ENCODE peak calls at places on chromosome 6, in nine cellular contexts. G, J, K, L, O, R, X, B and W are unnamed samples.
A peak's percentile ranks its signal among the peaks of the same experiment; 100 is the strongest.

GRCh38 chr6:44512868-44513641 is 125.5 kb downstream of the CDC5L start:
- DNase-seq in G (no peak), J (no peak), K (no peak), L (no peak), O (peak; percentile 87), R (no peak), X (no peak), B (peak; percentile 25), W (no peak)

GRCh38 chr6:73413102-73413501 is 18.5 kb downstream of the DDX43 start:
- DNase-seq in G (no peak), J (no peak), K (no peak), L (no peak), O (no peak), R (no peak), X (no peak), B (no peak), W (no peak)

GRCh38 chr6:37381579-37381978 is 27.8 kb downstream of the RNF8 start:
- DNase-seq in G (peak; percentile 38), J (no peak), K (peak; percentile 31), L (no peak), O (peak; percentile 51), R (peak; percentile 84), X (no peak), B (peak; percentile 88), W (peak; percentile 54)

GRCh38 chr6:166050559-166050958 is 117.1 kb downstream of the TBXT start:
- DNase-seq in G (no peak), J (no peak), K (no peak), L (no peak), O (no peak), R (no peak), X (no peak), B (no peak), W (no peak)

GRCh38 chr6:120056085-120056484 is 706.5 kb upstream of the MAN1A1 start:
- DNase-seq in G (no peak), J (no peak), K (no peak), L (no peak), O (peak; percentile 14), R (no peak), X (no peak), B (peak; percentile 41), W (no peak)

GRCh38 chr6:88105741-88106340 is 58.2 kb downstream of the SPACA1 start:
- DNase-seq in G (no peak), J (no peak), K (peak; percentile 28), L (no peak), O (no peak), R (no peak), X (no peak), B (peak; percentile 7), W (no peak)

GRCh38 chr6:125571207-125571740 is 178.2 kb upstream of the HEY2 start:
- DNase-seq in G (no peak), J (no peak), K (no peak), L (no peak), O (no peak), R (no peak), X (no peak), B (no peak), W (no peak)

GRCh38 chr6:166830185-166830890 is 126.0 kb downstream of the RNASET2 start:
- DNase-seq in G (no peak), J (no peak), K (no peak), L (no peak), O (no peak), R (no peak), X (no peak), B (no peak), W (no peak)

GRCh38 chr6:125746019-125746414 is 3.4 kb upstream of the HEY2 start:
- DNase-seq in G (no peak), J (no peak), K (no peak), L (no peak), O (no peak), R (no peak), X (no peak), B (no peak), W (no peak)

GRCh38 chr6:4078830-4079471 is at the start of gene FAM217A:
- DNase-seq in G (no peak), J (no peak), K (no peak), L (no peak), O (no peak), R (no peak), X (no peak), B (no peak), W (no peak)

GRCh38 chr6:142187209-142187608 is 40.1 kb downstream of the VTA1 start:
- DNase-seq in G (no peak), J (no peak), K (peak; percentile 72), L (no peak), O (peak; percentile 74), R (peak; percentile 14), X (no peak), B (peak; percentile 16), W (peak; percentile 11)

GRCh38 chr6:21887301-21888185 is 294.0 kb downstream of the SOX4 start:
- DNase-seq in G (no peak), J (no peak), K (peak; percentile 31), L (no peak), O (no peak), R (no peak), X (no peak), B (peak; percentile 54), W (no peak)

GRCh38 chr6:32623693-32624092 is 13.5 kb upstream of the HLA-DQA1 start:
- DNase-seq in G (no peak), J (no peak), K (no peak), L (no peak), O (no peak), R (no peak), X (no peak), B (no peak), W (no peak)

GRCh38 chr6:80060774-80061173 is 45.7 kb upstream of the BCKDHB start:
- DNase-seq in G (no peak), J (no peak), K (no peak), L (no peak), O (no peak), R (no peak), X (no peak), B (no peak), W (no peak)

GRCh38 chr6:77334093-77334492 is 129.2 kb downstream of the HTR1B start:
- DNase-seq in G (no peak), J (no peak), K (no peak), L (no peak), O (no peak), R (no peak), X (no peak), B (no peak), W (no peak)

GRCh38 chr6:150336708-150337107 is 32.1 kb upstream of the IYD start:
- DNase-seq in G (no peak), J (no peak), K (no peak), L (no peak), O (no peak), R (no peak), X (no peak), B (no peak), W (no peak)

GRCh38 chr6:158031445-158032353 is 50.0 kb downstream of the SYNJ2 start:
- DNase-seq in G (no peak), J (peak; percentile 42), K (peak; percentile 91), L (no peak), O (peak; percentile 46), R (peak; percentile 16), X (peak; percentile 55), B (no peak), W (no peak)

GRCh38 chr6:125623085-125623484 is 126.3 kb upstream of the HEY2 start:
- DNase-seq in G (no peak), J (no peak), K (no peak), L (no peak), O (no peak), R (no peak), X (no peak), B (no peak), W (no peak)

GRCh38 chr6:121297699-121298098 is 36.6 kb downstream of the TBC1D32 start:
- DNase-seq in G (no peak), J (no peak), K (no peak), L (no peak), O (no peak), R (no peak), X (no peak), B (no peak), W (no peak)

GRCh38 chr6:43376551-43376981 is 7.1 kb upstream of the ZNF318 start:
- DNase-seq in G (no peak), J (no peak), K (peak; percentile 28), L (no peak), O (no peak), R (no peak), X (no peak), B (no peak), W (no peak)

DNA sequence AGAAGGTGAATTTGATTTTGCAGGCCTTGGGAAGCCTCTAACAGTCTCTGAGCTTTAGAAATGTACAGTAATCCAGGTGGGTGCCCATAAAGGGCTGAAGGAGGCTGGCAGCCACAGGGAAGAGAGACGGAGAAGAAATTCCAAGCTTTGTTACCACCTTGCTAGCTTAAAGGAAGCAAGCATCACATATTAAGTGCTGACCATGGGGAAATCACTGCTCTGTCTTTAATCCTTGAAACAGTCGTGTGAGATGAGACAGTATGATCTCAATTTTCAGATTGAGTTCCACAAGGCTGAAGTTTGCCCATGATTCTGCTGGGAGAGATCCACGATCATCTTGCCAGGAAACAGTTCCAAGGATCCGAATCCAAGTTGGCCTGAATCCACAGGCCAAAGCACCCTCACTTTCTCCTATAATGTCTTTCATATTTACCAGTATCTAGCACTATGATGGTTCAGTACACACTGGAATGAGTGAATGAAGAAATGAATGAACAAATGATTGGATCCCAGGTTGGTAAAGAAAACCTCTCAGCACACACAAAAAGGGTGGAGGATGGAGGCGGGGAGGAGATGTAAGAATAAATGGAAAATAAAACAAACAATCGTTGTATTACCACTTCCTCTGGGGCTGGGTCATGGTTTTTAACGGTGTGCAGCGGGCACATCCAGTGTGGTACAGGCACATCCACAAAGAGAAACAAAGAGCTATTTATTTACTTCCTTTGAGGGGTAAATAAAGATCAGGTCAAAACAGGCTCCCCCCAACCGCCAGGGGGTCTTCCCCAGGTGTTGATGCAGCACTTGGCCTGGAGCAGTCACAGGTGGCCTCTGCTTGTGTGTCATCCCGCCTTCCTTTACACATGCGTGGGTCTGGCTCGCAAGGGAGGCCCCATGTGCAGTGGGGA is 28.2 kb upstream of the TAF8 start:
- DNase-seq in G (no peak), J (no peak), K (no peak), L (no peak), O (no peak), R (no peak), X (no peak), B (no peak), W (no peak)
- H3K27ac ChIP-seq in G (no peak overlapping the region), J (no peak overlapping the region), K (no peak overlapping the region), L (peak overlapping the region; percentile 19), O (no peak overlapping the region), R (no peak overlapping the region), X (no peak overlapping the region), B (no peak overlapping the region), W (no peak overlapping the region)

GRCh38 chr6:40288919-40289318 is 298.2 kb downstream of the LRFN2 start:
- DNase-seq in G (no peak), J (no peak), K (no peak), L (no peak), O (no peak), R (no peak), X (no peak), B (no peak), W (no peak)
- H3K27ac ChIP-seq in G (no peak overlapping the region), J (no peak overlapping the region), K (no peak overlapping the region), L (no peak overlapping the region), O (no peak overlapping the region), R (no peak overlapping the region), X (no peak overlapping the region), B (no peak overlapping the region), W (no peak overlapping the region)

GRCh38 chr6:168092541-168092940 is 13.5 kb upstream of the FRMD1 start:
- DNase-seq in G (no peak), J (no peak), K (no peak), L (no peak), O (no peak), R (no peak), X (no peak), B (no peak), W (no peak)
- H3K27ac ChIP-seq in G (no peak overlapping the region), J (no peak overlapping the region), K (no peak overlapping the region), L (no peak overlapping the region), O (no peak overlapping the region), R (no peak overlapping the region), X (no peak overlapping the region), B (no peak overlapping the region), W (no peak overlapping the region)

GRCh38 chr6:161226005-161226964 is 47.6 kb downstream of the AGPAT4 start:
- DNase-seq in G (no peak), J (no peak), K (no peak), L (no peak), O (no peak), R (no peak), X (no peak), B (no peak), W (no peak)
- H3K27ac ChIP-seq in G (no peak overlapping the region), J (no peak overlapping the region), K (no peak overlapping the region), L (peak overlapping the region; percentile 13), O (no peak overlapping the region), R (peak overlapping the region; percentile 67), X (peak overlapping the region; percentile 80), B (peak overlapping the region; percentile 70), W (no peak overlapping the region)